ENCODE peak calls at places on chromosomes 1 and 21, in eight cellular contexts. Q is heart left ventricle; Y is lung; E is psoas muscle; U is heart right ventricle; H is adrenal gland; J is CD4-positive, alpha-beta T cell; G is MM.1S. O is an unnamed sample.

GRCh38 chr1:52424757-52425265 is 20.4 kb downstream of the PRPF38A start:
- DNase-seq in Q (no peak), Y (no peak), E (no peak), U (no peak), H (no peak), J (no peak), G (no peak), O (no peak)

GRCh38 chr1:187641015-187641414 is 812.3 kb downstream of the PLA2G4A start:
- DNase-seq in Q (no peak), Y (no peak), E (no peak), U (no peak), H (no peak), J (no peak), G (no peak), O (no peak)

GRCh38 chr1:93963585-93963984 is 54.4 kb upstream of the GCLM start:
- DNase-seq in Q (no peak), Y (no peak), E (no peak), U (no peak), H (no peak), J (no peak), G (no peak), O (peak; percentile 62)

GRCh38 chr21:38833122-38833521 is 27.4 kb downstream of the ETS2 start:
- DNase-seq in Q (no peak), Y (no peak), E (no peak), U (no peak), H (no peak), J (no peak), G (no peak), O (no peak)

GRCh38 chr1:25063591-25064416 is 133.7 kb upstream of the RUNX3 start:
- DNase-seq in Q (no peak), Y (no peak), E (no peak), U (no peak), H (no peak), J (no peak), G (no peak), O (no peak)

GRCh38 chr1:204569478-204569877 is 53.3 kb downstream of the MDM4 start:
- DNase-seq in Q (no peak), Y (no peak), E (no peak), U (no peak), H (no peak), J (no peak), G (no peak), O (no peak)

GRCh38 chr1:91569411-91570104 is 68.9 kb downstream of the CDC7 start:
- DNase-seq in Q (peak; percentile 94), Y (peak; percentile 80), E (peak; percentile 90), U (peak; percentile 85), H (peak; percentile 76), J (no peak), G (no peak), O (peak; percentile 31)

GRCh38 chr1:202144510-202145324 is at the start of gene ARL8A:
- DNase-seq in Q (peak; percentile 85), Y (peak; percentile 68), E (peak; percentile 86), U (peak; percentile 72), H (no peak), J (peak; percentile 59), G (peak; percentile 67), O (peak; percentile 70)

GRCh38 chr1:155285063-155285462 is 7.8 kb downstream of the HCN3 start:
- DNase-seq in Q (no peak), Y (no peak), E (no peak), U (no peak), H (no peak), J (no peak), G (no peak), O (no peak)

DNA sequence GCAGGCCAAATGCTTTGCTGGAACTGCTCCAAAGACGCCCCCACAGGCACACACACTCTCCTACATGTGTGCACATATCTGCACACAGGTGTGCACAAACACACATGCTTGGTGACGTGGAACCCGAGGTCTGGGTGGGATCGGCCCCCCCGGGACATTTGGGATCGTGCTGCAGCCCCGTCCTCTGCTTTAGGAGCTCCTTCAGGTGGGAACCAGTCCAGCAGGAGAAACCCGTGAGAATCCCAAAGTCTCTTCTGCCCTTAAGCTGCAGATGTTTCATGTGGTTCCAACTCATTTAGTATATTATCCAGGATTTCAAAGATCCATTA is 38.6 kb downstream of the UBE2G2 start:
- DNase-seq in Q (no peak), Y (no peak), E (no peak), U (no peak), H (peak; percentile 29), J (no peak), G (no peak), O (no peak)
- H3K27ac ChIP-seq in Q (no peak overlapping the region), Y (no peak overlapping the region), E (no peak overlapping the region), U (no peak overlapping the region), H (no peak overlapping the region), J (no peak overlapping the region), G (no peak overlapping the region), O (no peak overlapping the region)

DNA sequence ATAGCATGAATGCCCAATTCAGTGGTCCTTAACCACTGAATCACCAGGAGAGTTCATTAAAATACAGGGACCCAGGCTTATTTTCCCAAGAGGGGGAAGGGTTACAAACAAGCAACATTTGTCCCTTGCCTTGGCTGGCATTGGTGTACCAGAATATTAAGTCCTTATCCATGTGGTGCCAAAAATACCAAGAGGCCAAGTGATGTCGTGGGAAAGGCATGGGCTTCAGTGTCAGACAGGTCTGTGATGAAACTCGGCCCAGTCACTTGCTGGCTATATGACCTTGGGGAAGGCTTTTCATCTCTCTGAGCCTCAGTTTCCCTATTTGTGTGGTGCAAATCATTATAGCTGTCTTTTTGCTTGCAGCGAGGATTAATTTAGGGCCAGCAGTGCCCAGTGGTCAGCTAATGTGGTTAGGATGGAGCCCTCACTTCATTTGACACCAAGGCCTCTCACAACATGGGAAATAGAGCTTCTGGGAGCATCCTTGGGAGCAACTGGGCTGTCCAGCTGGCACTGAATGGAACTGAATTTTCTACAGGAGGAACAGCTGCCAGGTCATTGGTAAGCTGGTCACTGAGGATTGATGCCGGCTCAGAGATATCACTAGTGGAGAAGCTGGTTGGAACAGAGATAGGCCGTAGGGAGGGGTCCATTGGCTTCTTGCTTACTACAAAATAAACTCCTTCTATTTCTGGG is 77.2 kb upstream of the PPP2R5A start:
- DNase-seq in Q (no peak), Y (no peak), E (peak; percentile 59), U (no peak), H (no peak), J (no peak), G (no peak), O (no peak)
- H3K27ac ChIP-seq in Q (no peak overlapping the region), Y (no peak overlapping the region), E (peak overlapping the region; percentile 60), U (no peak overlapping the region), H (no peak overlapping the region), J (no peak overlapping the region), G (no peak overlapping the region), O (no peak overlapping the region)

DNA sequence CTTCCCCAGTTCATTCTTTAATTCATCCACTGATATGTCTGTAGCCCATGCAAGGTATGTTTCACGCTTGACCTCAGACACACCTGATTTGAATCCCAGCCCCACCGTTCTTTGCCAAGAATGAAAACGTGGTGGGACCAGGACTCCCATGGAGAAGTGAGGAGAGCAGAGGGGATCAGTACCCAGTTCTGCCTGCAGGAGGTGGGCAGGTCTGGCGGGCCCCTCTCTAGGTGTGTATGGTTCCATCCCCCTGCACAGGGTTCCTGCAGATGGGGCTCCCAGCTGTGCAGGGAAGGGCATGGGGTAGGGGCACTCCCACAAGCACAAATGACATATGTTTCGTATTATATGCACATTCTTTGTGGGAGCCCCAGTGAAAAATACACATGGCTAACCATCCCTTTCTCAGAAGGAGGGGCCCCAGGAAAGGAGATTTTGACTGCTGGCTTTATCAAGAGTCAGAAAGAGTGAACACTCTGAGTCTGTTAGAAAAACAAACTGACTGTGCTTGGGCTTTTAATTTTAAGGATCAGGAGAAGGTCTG is 144.6 kb downstream of the PLPP3 start:
- DNase-seq in Q (no peak), Y (no peak), E (no peak), U (no peak), H (no peak), J (no peak), G (no peak), O (no peak)
- H3K27ac ChIP-seq in Q (no peak overlapping the region), Y (no peak overlapping the region), E (no peak overlapping the region), U (no peak overlapping the region), H (no peak overlapping the region), J (no peak overlapping the region), G (no peak overlapping the region), O (no peak overlapping the region)

GRCh38 chr1:182299728-182300581 is 91.6 kb downstream of the GLUL start:
- DNase-seq in Q (peak; percentile 78), Y (peak; percentile 43), E (peak; percentile 72), U (peak; percentile 48), H (peak; percentile 62), J (no peak), G (no peak), O (peak; percentile 71)
- H3K27ac ChIP-seq in Q (peak overlapping the region; percentile 64), Y (no peak overlapping the region), E (no peak overlapping the region), U (no peak overlapping the region), H (no peak overlapping the region), J (no peak overlapping the region), G (no peak overlapping the region), O (no peak overlapping the region)

GRCh38 chr1:16015491-16015890 is 2.4 kb downstream of the HSPB7 start:
- DNase-seq in Q (no peak), Y (no peak), E (no peak), U (no peak), H (no peak), J (no peak), G (no peak), O (no peak)
- H3K27ac ChIP-seq in Q (peak overlapping the region; percentile 97), Y (no peak overlapping the region), E (peak overlapping the region; percentile 100), U (peak overlapping the region; percentile 98), H (peak overlapping the region; percentile 97), J (no peak overlapping the region), G (no peak overlapping the region), O (no peak overlapping the region)

GRCh38 chr1:61083014-61083798 is 845 bp downstream of the NFIA start:
- DNase-seq in Q (peak; percentile 44), Y (no peak), E (peak; percentile 70), U (peak; percentile 33), H (no peak), J (no peak), G (no peak), O (no peak)
- H3K27ac ChIP-seq in Q (peak overlapping the region; percentile 97), Y (peak overlapping the region; percentile 98), E (peak overlapping the region; percentile 97), U (peak overlapping the region; percentile 94), H (peak overlapping the region; percentile 94), J (no peak overlapping the region), G (no peak overlapping the region), O (peak overlapping the region; percentile 91)

O was measured in body of pancreas.